ENCODE peak calls at places on chromosomes 6 and 20, in five cellular contexts. Y is fibroblast of the aortic adventitia, O is AG04449, I is tibial nerve, D is NCI-H1092 treated with DMSO at 0.1 percent for 48 hours. A is an unnamed sample.

GRCh38 chr6:107801195-107801594 is 22.9 kb downstream of the SCML4 start:
- DNase-seq in Y (no peak), O (no peak), I (no peak), D (no peak), A (no peak)

GRCh38 chr6:119076966-119077642 is 1.4 kb downstream of the FAM184A start:
- DNase-seq in Y (no peak), O (no peak), I (no peak), D (no peak), A (no peak)

GRCh38 chr6:131116755-131117360 is 18.4 kb upstream of the AKAP7 start:
- DNase-seq in Y (peak; percentile 79), O (no peak), I (no peak), D (no peak), A (no peak)

GRCh38 chr6:11700118-11700718 is 78.4 kb downstream of the ADTRP start:
- DNase-seq in Y (peak; percentile 82), O (no peak), I (no peak), D (peak; percentile 27), A (no peak)

GRCh38 chr6:161151660-161152526 is 122.0 kb downstream of the AGPAT4 start:
- DNase-seq in Y (no peak), O (no peak), I (no peak), D (no peak), A (no peak)

GRCh38 chr20:60108397-60108796 is 150.2 kb downstream of the CDH26 start:
- DNase-seq in Y (no peak), O (peak; percentile 53), I (no peak), D (no peak), A (no peak)

GRCh38 chr6:3294921-3295871 is 36.4 kb downstream of the PSMG4 start:
- DNase-seq in Y (no peak), O (no peak), I (peak; percentile 1), D (peak; percentile 35), A (no peak)

GRCh38 chr6:22667855-22668254 is 98.5 kb downstream of the HDGFL1 start:
- DNase-seq in Y (no peak), O (no peak), I (no peak), D (no peak), A (no peak)

GRCh38 chr6:83976871-83977270 is 56.7 kb upstream of the MRAP2 start:
- DNase-seq in Y (no peak), O (no peak), I (no peak), D (no peak), A (no peak)